ENCODE peak calls at places on chromosome 11, in six cellular contexts. O is caudate nucleus; T is NCI-H2171; M is lower lobe of right lung; A is ecto neural progenitor cell; N is activated CD4-positive, alpha-beta T cell treated with anti-CD3 and anti-CD28 coated beads for 24 hours. F is an unnamed sample.

GRCh38 chr11:85805387-85805786 is 5.6 kb downstream of the SYTL2 start:
- DNase-seq in N (no peak), A (no peak), T (no peak), O (no peak), M (no peak), F (no peak)

GRCh38 chr11:107593941-107594340 is 3.0 kb downstream of the ELMOD1 start:
- DNase-seq in O (no peak), N (no peak), A (no peak), T (no peak), M (no peak), F (no peak)

GRCh38 chr11:61696602-61697001 is 16.4 kb downstream of the DAGLA start:
- DNase-seq in T (no peak), M (no peak), N (no peak), O (no peak), A (no peak), F (no peak)

GRCh38 chr11:90241414-90241813 is 18.6 kb upstream of the CHORDC1 start:
- DNase-seq in O (no peak), T (no peak), N (no peak), A (no peak), M (no peak), F (no peak)

GRCh38 chr11:37474889-37475288 is 876.9 kb upstream of the RAG2 start:
- DNase-seq in O (no peak), M (no peak), T (no peak), A (no peak), N (no peak), F (no peak)

GRCh38 chr11:45269678-45270077 is 16.5 kb downstream of the SYT13 start:
- DNase-seq in N (no peak), T (no peak), A (no peak), M (no peak), O (no peak), F (no peak)

GRCh38 chr11:77592727-77593126 is 3.0 kb downstream of the AQP11 start:
- DNase-seq in A (no peak), M (no peak), T (no peak), N (no peak), O (no peak), F (no peak)

GRCh38 chr11:4049006-4049405 is 45.6 kb upstream of the RRM1 start:
- DNase-seq in A (no peak), T (no peak), O (no peak), M (no peak), N (no peak), F (no peak)

GRCh38 chr11:121458551-121458950 is 5.8 kb upstream of the SORL1-AS1 start:
- DNase-seq in N (no peak), A (no peak), M (no peak), T (no peak), O (no peak), F (no peak)

GRCh38 chr11:1506981-1507380 is 20.4 kb upstream of the MOB2 start:
- DNase-seq in A (no peak), T (no peak), N (no peak), M (peak), O (no peak), F (no peak)

GRCh38 chr11:77345621-77346020 is 44.1 kb upstream of the GDPD4 start:
- DNase-seq in O (no peak), M (no peak), N (no peak), A (no peak), T (no peak), F (no peak)

GRCh38 chr11:12914401-12914912 is 94.7 kb upstream of the RASSF10 start:
- DNase-seq in O (peak), A (peak), N (peak), T (peak), M (peak), F (peak)

GRCh38 chr11:61279934-61280656 is 15.0 kb downstream of the VWCE start:
- DNase-seq in M (no peak), T (peak), A (no peak), O (no peak), N (no peak), F (no peak)

GRCh38 chr11:117997436-117998200 is 11.4 kb downstream of the IL10RA start:
- DNase-seq in A (no peak), N (no peak), T (no peak), O (no peak), M (peak), F (no peak)

GRCh38 chr11:94308024-94308423 is 3.6 kb downstream of the IZUMO1R start:
- DNase-seq in A (no peak), O (no peak), N (no peak), T (no peak), M (no peak), F (no peak)

GRCh38 chr11:121591405-121592033 is 138.8 kb upstream of the SORL1-AS1 start:
- DNase-seq in A (peak), M (no peak), T (peak), N (peak), O (no peak), F (peak)

GRCh38 chr11:15006139-15006759 is 34.1 kb upstream of the CALCA start:
- DNase-seq in M (no peak), O (no peak), A (no peak), N (no peak), T (no peak), F (no peak)

GRCh38 chr11:44561275-44561781 is 4.1 kb upstream of the CD82 start:
- DNase-seq in N (no peak), A (no peak), M (no peak), T (no peak), O (no peak), F (no peak)

GRCh38 chr11:33857924-33858323 is 34.0 kb downstream of the LMO2 start:
- DNase-seq in O (peak), A (peak), N (peak), M (peak), T (peak), F (peak)

GRCh38 chr11:294795-295194 is 4.5 kb downstream of the IFITM5 start:
- DNase-seq in N (no peak), T (no peak), A (no peak), O (no peak), M (no peak), F (no peak)